ENCODE peak calls at places on chromosomes 2 and 18, in six cellular contexts. One of them, this sample, is unnamed.

GRCh38 chr2:225008935-225009334 is 33.3 kb downstream of the DOCK10 start:
- DNase-seq in left lung: no peak
- DNase-seq in HepG2: peak; percentile 5
- DNase-seq in spleen: no peak
- DNase-seq in heart right ventricle: no peak
- DNase-seq in IMR-90: no peak
- DNase-seq in this sample: no peak

GRCh38 chr2:105753380-105753779 is 8.7 kb downstream of the NCK2 start:
- DNase-seq in left lung: no peak
- DNase-seq in HepG2: no peak
- DNase-seq in spleen: no peak
- DNase-seq in heart right ventricle: no peak
- DNase-seq in IMR-90: no peak
- DNase-seq in this sample: no peak

GRCh38 chr2:215904101-215904500 is 109.2 kb downstream of the MREG start:
- DNase-seq in left lung: no peak
- DNase-seq in HepG2: no peak
- DNase-seq in spleen: no peak
- DNase-seq in heart right ventricle: no peak
- DNase-seq in IMR-90: peak; percentile 78
- DNase-seq in this sample: no peak

GRCh38 chr2:235378261-235378660 is 115.6 kb upstream of the AGAP1 start:
- DNase-seq in left lung: no peak
- DNase-seq in HepG2: no peak
- DNase-seq in spleen: no peak
- DNase-seq in heart right ventricle: no peak
- DNase-seq in IMR-90: peak; percentile 10
- DNase-seq in this sample: no peak

GRCh38 chr2:227853204-227853629 is 18.2 kb upstream of the DAW1 start:
- DNase-seq in left lung: no peak
- DNase-seq in HepG2: no peak
- DNase-seq in spleen: no peak
- DNase-seq in heart right ventricle: no peak
- DNase-seq in IMR-90: peak; percentile 91
- DNase-seq in this sample: no peak

GRCh38 chr2:144596074-144596871 is 76.4 kb upstream of the ZEB2 start:
- DNase-seq in left lung: no peak
- DNase-seq in HepG2: peak; percentile 33
- DNase-seq in spleen: no peak
- DNase-seq in heart right ventricle: no peak
- DNase-seq in IMR-90: peak; percentile 69
- DNase-seq in this sample: no peak

GRCh38 chr2:120729410-120730052 is 6.1 kb upstream of the GLI2 start:
- DNase-seq in left lung: no peak
- DNase-seq in HepG2: no peak
- DNase-seq in spleen: peak; percentile 6
- DNase-seq in heart right ventricle: no peak
- DNase-seq in IMR-90: peak; percentile 88
- DNase-seq in this sample: no peak

GRCh38 chr2:190467575-190468083 is 59.5 kb downstream of the MFSD6 start:
- DNase-seq in left lung: no peak
- DNase-seq in HepG2: no peak
- DNase-seq in spleen: no peak
- DNase-seq in heart right ventricle: no peak
- DNase-seq in IMR-90: peak; percentile 23
- DNase-seq in this sample: no peak

GRCh38 chr2:31865215-31865614 is 145.6 kb downstream of the MEMO1 start:
- DNase-seq in left lung: no peak
- DNase-seq in HepG2: no peak
- DNase-seq in spleen: no peak
- DNase-seq in heart right ventricle: no peak
- DNase-seq in IMR-90: no peak
- DNase-seq in this sample: no peak

GRCh38 chr2:207879536-207879935 is 109.8 kb upstream of the FZD5 start:
- DNase-seq in left lung: no peak
- DNase-seq in HepG2: peak; percentile 80
- DNase-seq in spleen: no peak
- DNase-seq in heart right ventricle: no peak
- DNase-seq in IMR-90: peak; percentile 46
- DNase-seq in this sample: no peak

GRCh38 chr18:45639424-45639823 is 24.1 kb downstream of the SLC14A2 start:
- DNase-seq in left lung: no peak
- DNase-seq in HepG2: no peak
- DNase-seq in spleen: no peak
- DNase-seq in heart right ventricle: no peak
- DNase-seq in IMR-90: no peak
- DNase-seq in this sample: no peak

GRCh38 chr2:120438301-120439066 is 92.5 kb downstream of the INHBB start:
- DNase-seq in left lung: no peak
- DNase-seq in HepG2: no peak
- DNase-seq in spleen: peak; percentile 49
- DNase-seq in heart right ventricle: no peak
- DNase-seq in IMR-90: no peak
- DNase-seq in this sample: no peak

GRCh38 chr2:11827547-11827946 is 81.1 kb downstream of the LPIN1 start:
- DNase-seq in left lung: no peak
- DNase-seq in HepG2: no peak
- DNase-seq in spleen: no peak
- DNase-seq in heart right ventricle: no peak
- DNase-seq in IMR-90: no peak
- DNase-seq in this sample: no peak

GRCh38 chr2:11830708-11831301 is 84.4 kb downstream of the LPIN1 start:
- DNase-seq in left lung: no peak
- DNase-seq in HepG2: no peak
- DNase-seq in spleen: no peak
- DNase-seq in heart right ventricle: no peak
- DNase-seq in IMR-90: no peak
- DNase-seq in this sample: no peak

GRCh38 chr2:11829324-11829946 is 83.0 kb downstream of the LPIN1 start:
- DNase-seq in left lung: no peak
- DNase-seq in HepG2: peak; percentile 85
- DNase-seq in spleen: peak; percentile 93
- DNase-seq in heart right ventricle: peak; percentile 75
- DNase-seq in IMR-90: peak; percentile 34
- DNase-seq in this sample: peak; percentile 23

GRCh38 chr2:11829947-11830707 is 83.7 kb downstream of the LPIN1 start:
- DNase-seq in left lung: peak; percentile 89
- DNase-seq in HepG2: peak; percentile 96
- DNase-seq in spleen: peak; percentile 86
- DNase-seq in heart right ventricle: peak; percentile 69
- DNase-seq in IMR-90: peak; percentile 98
- DNase-seq in this sample: peak; percentile 14

GRCh38 chr2:11828933-11829323 is 82.5 kb downstream of the LPIN1 start:
- DNase-seq in left lung: no peak
- DNase-seq in HepG2: no peak
- DNase-seq in spleen: no peak
- DNase-seq in heart right ventricle: no peak
- DNase-seq in IMR-90: no peak
- DNase-seq in this sample: no peak
- H3K27ac ChIP-seq in left lung: peak overlapping the region; percentile 82
- H3K27ac ChIP-seq in HepG2: peak overlapping the region; percentile 80
- H3K27ac ChIP-seq in spleen: peak overlapping the region; percentile 84
- H3K27ac ChIP-seq in heart right ventricle: no peak overlapping the region
- H3K27ac ChIP-seq in IMR-90: peak overlapping the region; percentile 87
- H3K27ac ChIP-seq in this sample: no peak overlapping the region

GRCh38 chr2:45894211-45894610 is 242.7 kb downstream of the PRKCE start:
- DNase-seq in left lung: no peak
- DNase-seq in HepG2: no peak
- DNase-seq in spleen: no peak
- DNase-seq in heart right ventricle: no peak
- DNase-seq in IMR-90: no peak
- DNase-seq in this sample: no peak

GRCh38 chr2:45896281-45896680 is 244.8 kb downstream of the PRKCE start:
- DNase-seq in left lung: no peak
- DNase-seq in HepG2: no peak
- DNase-seq in spleen: no peak
- DNase-seq in heart right ventricle: no peak
- DNase-seq in IMR-90: no peak
- DNase-seq in this sample: no peak

GRCh38 chr2:45897836-45898235 is 246.4 kb downstream of the PRKCE start:
- DNase-seq in left lung: no peak
- DNase-seq in HepG2: no peak
- DNase-seq in spleen: no peak
- DNase-seq in heart right ventricle: no peak
- DNase-seq in IMR-90: no peak
- DNase-seq in this sample: no peak

GRCh38 chr2:45892757-45893156 is 241.3 kb downstream of the PRKCE start:
- DNase-seq in left lung: no peak
- DNase-seq in HepG2: no peak
- DNase-seq in spleen: no peak
- DNase-seq in heart right ventricle: no peak
- DNase-seq in IMR-90: peak; percentile 50
- DNase-seq in this sample: no peak

DNA sequence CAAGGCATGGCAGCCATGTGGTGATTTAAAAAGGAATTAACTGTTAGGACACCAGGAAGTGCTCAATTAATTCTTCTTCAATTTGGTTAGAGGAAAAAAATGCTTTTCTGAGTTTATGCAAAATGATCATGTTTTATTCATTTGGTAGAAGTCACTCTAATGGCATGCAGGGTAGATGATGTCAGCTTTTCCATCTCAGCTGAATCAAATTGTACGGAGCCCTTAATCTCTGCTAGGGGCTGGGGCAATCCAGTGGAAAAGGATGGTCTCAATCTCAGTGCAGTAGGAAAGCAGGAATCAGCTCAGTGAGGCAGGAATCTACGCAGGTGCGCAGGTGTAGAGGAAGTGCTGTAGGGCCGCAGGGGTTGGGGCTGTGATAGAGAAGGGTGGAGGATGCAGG is 244.0 kb downstream of the PRKCE start:
- DNase-seq in left lung: no peak
- DNase-seq in HepG2: no peak
- DNase-seq in spleen: no peak
- DNase-seq in heart right ventricle: no peak
- DNase-seq in IMR-90: peak; percentile 83
- DNase-seq in this sample: no peak
- H3K4me1 ChIP-seq in left lung: peaks cover 22% of the 10 kb centered on the region
- H3K4me1 ChIP-seq in HepG2: peaks cover 6% of the 10 kb centered on the region
- H3K4me1 ChIP-seq in spleen: peaks cover 40% of the 10 kb centered on the region
- H3K4me1 ChIP-seq in heart right ventricle: peaks cover 32% of the 10 kb centered on the region
- H3K4me1 ChIP-seq in IMR-90: peaks cover 23% of the 10 kb centered on the region
- H3K4me1 ChIP-seq in this sample: no peaks in the 10 kb centered on the region

GRCh38 chr2:238509903-238510302 is 83.2 kb downstream of the ASB1 start:
- DNase-seq in left lung: no peak
- DNase-seq in HepG2: no peak
- DNase-seq in spleen: peak; percentile 56
- DNase-seq in heart right ventricle: no peak
- DNase-seq in IMR-90: no peak
- DNase-seq in this sample: no peak
- H3K27me3 ChIP-seq in left lung: no peaks in the 10 kb centered on the region
- H3K27me3 ChIP-seq in HepG2: no peaks in the 10 kb centered on the region
- H3K27me3 ChIP-seq in spleen: peaks cover 5% of the 10 kb centered on the region
- H3K27me3 ChIP-seq in heart right ventricle: no peaks in the 10 kb centered on the region
- H3K27me3 ChIP-seq in IMR-90: peaks cover 2% of the 10 kb centered on the region
- H3K27me3 ChIP-seq in this sample: no peaks in the 10 kb centered on the region

GRCh38 chr2:42809876-42810125 is 17.4 kb upstream of the HAAO start:
- DNase-seq in left lung: peak; percentile 96
- DNase-seq in HepG2: peak; percentile 79
- DNase-seq in spleen: peak; percentile 96
- DNase-seq in heart right ventricle: peak; percentile 85
- DNase-seq in IMR-90: peak; percentile 77
- DNase-seq in this sample: no peak
- H3K27ac ChIP-seq in left lung: peak overlapping the region; percentile 100
- H3K27ac ChIP-seq in HepG2: peak overlapping the region; percentile 98
- H3K27ac ChIP-seq in spleen: peak overlapping the region; percentile 100
- H3K27ac ChIP-seq in heart right ventricle: peak overlapping the region; percentile 100
- H3K27ac ChIP-seq in IMR-90: peak overlapping the region; percentile 69
- H3K27ac ChIP-seq in this sample: peak overlapping the region; percentile 94

DNA sequence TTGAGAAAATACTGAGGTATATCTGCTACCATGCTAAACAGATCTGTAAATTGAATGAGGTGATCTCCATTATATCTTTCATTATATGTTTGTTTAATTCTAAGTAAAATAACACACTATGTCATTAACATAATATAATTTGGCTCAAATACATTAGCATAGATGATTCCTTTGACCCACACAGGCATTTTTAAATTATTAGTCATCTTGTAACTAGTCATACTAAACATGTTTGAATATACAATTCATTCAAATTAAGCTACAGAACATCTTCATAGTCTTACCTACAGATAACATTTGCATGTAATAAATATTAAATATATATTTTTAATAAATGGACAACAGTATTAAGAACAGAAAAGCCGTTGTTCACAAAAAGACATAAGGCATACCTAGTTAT is 52.7 kb upstream of the KYNU start:
- DNase-seq in left lung: no peak
- DNase-seq in HepG2: no peak
- DNase-seq in spleen: no peak
- DNase-seq in heart right ventricle: no peak
- DNase-seq in IMR-90: peak; percentile 36
- DNase-seq in this sample: no peak
- H3K4me1 ChIP-seq in left lung: no peaks in the 10 kb centered on the region
- H3K4me1 ChIP-seq in HepG2: no peaks in the 10 kb centered on the region
- H3K4me1 ChIP-seq in spleen: no peaks in the 10 kb centered on the region
- H3K4me1 ChIP-seq in heart right ventricle: no peaks in the 10 kb centered on the region
- H3K4me1 ChIP-seq in IMR-90: peaks cover 6% of the 10 kb centered on the region
- H3K4me1 ChIP-seq in this sample: no peaks in the 10 kb centered on the region

This sample was measured in effector memory CD4-positive, alpha-beta T cell.